ENCODE peak calls at places on chromosomes 3 and 15, in ten cellular contexts. One of them, this sample, is unnamed.

GRCh38 chr15:42413914-42414313 is 54.6 kb downstream of the CAPN3 start:
- ATAC-seq in omental fat pad: no peak
- ATAC-seq in SK-N-SH treated with all-trans-retinoic acid at 6 μM for 48 hours: no peak
- ATAC-seq in activated naive CD8-positive, alpha-beta T cell treated with anti-CD3 and anti-CD28 coated beads, Interleukin-2, amount 10 ng/mL, durations not matched to agents 7 days and 5 days: no peak
- ATAC-seq in CD4-positive, alpha-beta T cell: no peak
- ATAC-seq in activated T-helper 17 cell treated with anti-CD3 and anti-CD28 coated beads, Interleukin-2, amount 50 U/mL, for 72 hours: no peak
- ATAC-seq in HCT116: no peak
- ATAC-seq in naive thymus-derived CD8-positive, alpha-beta T cell: no peak
- ATAC-seq in naive thymus-derived CD4-positive, alpha-beta T cell: no peak
- ATAC-seq in activated CD4-positive, alpha-beta T cell treated with anti-CD3 and anti-CD28 coated beads for 36 hours: no peak
- ATAC-seq in this sample: no peak

GRCh38 chr3:166303685-166304084 is 466.5 kb upstream of the BCHE start:
- ATAC-seq in naive thymus-derived CD4-positive, alpha-beta T cell: no peak
- ATAC-seq in activated CD4-positive, alpha-beta T cell treated with anti-CD3 and anti-CD28 coated beads for 36 hours: no peak
- ATAC-seq in activated T-helper 17 cell treated with anti-CD3 and anti-CD28 coated beads, Interleukin-2, amount 50 U/mL, for 72 hours: no peak
- ATAC-seq in naive thymus-derived CD8-positive, alpha-beta T cell: no peak
- ATAC-seq in CD4-positive, alpha-beta T cell: no peak
- ATAC-seq in SK-N-SH treated with all-trans-retinoic acid at 6 μM for 48 hours: no peak
- ATAC-seq in activated naive CD8-positive, alpha-beta T cell treated with anti-CD3 and anti-CD28 coated beads, Interleukin-2, amount 10 ng/mL, durations not matched to agents 7 days and 5 days: no peak
- ATAC-seq in HCT116: no peak
- ATAC-seq in omental fat pad: no peak
- ATAC-seq in this sample: no peak

GRCh38 chr15:56963719-56964118 is 45.3 kb downstream of the TCF12 start:
- ATAC-seq in activated T-helper 17 cell treated with anti-CD3 and anti-CD28 coated beads, Interleukin-2, amount 50 U/mL, for 72 hours: no peak
- ATAC-seq in HCT116: no peak
- ATAC-seq in activated naive CD8-positive, alpha-beta T cell treated with anti-CD3 and anti-CD28 coated beads, Interleukin-2, amount 10 ng/mL, durations not matched to agents 7 days and 5 days: no peak
- ATAC-seq in naive thymus-derived CD4-positive, alpha-beta T cell: peak; percentile 63
- ATAC-seq in SK-N-SH treated with all-trans-retinoic acid at 6 μM for 48 hours: peak; percentile 32
- ATAC-seq in activated CD4-positive, alpha-beta T cell treated with anti-CD3 and anti-CD28 coated beads for 36 hours: no peak
- ATAC-seq in naive thymus-derived CD8-positive, alpha-beta T cell: peak; percentile 78
- ATAC-seq in omental fat pad: no peak
- ATAC-seq in CD4-positive, alpha-beta T cell: peak; percentile 74
- ATAC-seq in this sample: no peak

GRCh38 chr15:64875641-64876223 is 34.0 kb downstream of the PLEKHO2 start:
- ATAC-seq in naive thymus-derived CD4-positive, alpha-beta T cell: no peak
- ATAC-seq in CD4-positive, alpha-beta T cell: no peak
- ATAC-seq in activated CD4-positive, alpha-beta T cell treated with anti-CD3 and anti-CD28 coated beads for 36 hours: no peak
- ATAC-seq in omental fat pad: no peak
- ATAC-seq in HCT116: no peak
- ATAC-seq in naive thymus-derived CD8-positive, alpha-beta T cell: no peak
- ATAC-seq in activated T-helper 17 cell treated with anti-CD3 and anti-CD28 coated beads, Interleukin-2, amount 50 U/mL, for 72 hours: peak; percentile 12
- ATAC-seq in activated naive CD8-positive, alpha-beta T cell treated with anti-CD3 and anti-CD28 coated beads, Interleukin-2, amount 10 ng/mL, durations not matched to agents 7 days and 5 days: no peak
- ATAC-seq in SK-N-SH treated with all-trans-retinoic acid at 6 μM for 48 hours: peak; percentile 30
- ATAC-seq in this sample: no peak

GRCh38 chr3:122920986-122921385 is 106.6 kb downstream of the SEMA5B start:
- ATAC-seq in omental fat pad: no peak
- ATAC-seq in activated T-helper 17 cell treated with anti-CD3 and anti-CD28 coated beads, Interleukin-2, amount 50 U/mL, for 72 hours: no peak
- ATAC-seq in CD4-positive, alpha-beta T cell: no peak
- ATAC-seq in HCT116: no peak
- ATAC-seq in activated naive CD8-positive, alpha-beta T cell treated with anti-CD3 and anti-CD28 coated beads, Interleukin-2, amount 10 ng/mL, durations not matched to agents 7 days and 5 days: no peak
- ATAC-seq in naive thymus-derived CD4-positive, alpha-beta T cell: no peak
- ATAC-seq in activated CD4-positive, alpha-beta T cell treated with anti-CD3 and anti-CD28 coated beads for 36 hours: no peak
- ATAC-seq in SK-N-SH treated with all-trans-retinoic acid at 6 μM for 48 hours: no peak
- ATAC-seq in naive thymus-derived CD8-positive, alpha-beta T cell: no peak
- ATAC-seq in this sample: no peak

GRCh38 chr3:148606979-148607378 is 90.7 kb upstream of the AGTR1 start:
- ATAC-seq in SK-N-SH treated with all-trans-retinoic acid at 6 μM for 48 hours: no peak
- ATAC-seq in CD4-positive, alpha-beta T cell: no peak
- ATAC-seq in activated naive CD8-positive, alpha-beta T cell treated with anti-CD3 and anti-CD28 coated beads, Interleukin-2, amount 10 ng/mL, durations not matched to agents 7 days and 5 days: no peak
- ATAC-seq in activated CD4-positive, alpha-beta T cell treated with anti-CD3 and anti-CD28 coated beads for 36 hours: no peak
- ATAC-seq in naive thymus-derived CD8-positive, alpha-beta T cell: no peak
- ATAC-seq in activated T-helper 17 cell treated with anti-CD3 and anti-CD28 coated beads, Interleukin-2, amount 50 U/mL, for 72 hours: no peak
- ATAC-seq in omental fat pad: peak; percentile 64
- ATAC-seq in naive thymus-derived CD4-positive, alpha-beta T cell: no peak
- ATAC-seq in HCT116: no peak
- ATAC-seq in this sample: peak; percentile 94

GRCh38 chr15:91874992-91875651 is 21.6 kb downstream of the SLCO3A1 start:
- ATAC-seq in SK-N-SH treated with all-trans-retinoic acid at 6 μM for 48 hours: no peak
- ATAC-seq in HCT116: no peak
- ATAC-seq in activated T-helper 17 cell treated with anti-CD3 and anti-CD28 coated beads, Interleukin-2, amount 50 U/mL, for 72 hours: peak; percentile 35
- ATAC-seq in CD4-positive, alpha-beta T cell: no peak
- ATAC-seq in naive thymus-derived CD8-positive, alpha-beta T cell: no peak
- ATAC-seq in activated CD4-positive, alpha-beta T cell treated with anti-CD3 and anti-CD28 coated beads for 36 hours: peak; percentile 53
- ATAC-seq in activated naive CD8-positive, alpha-beta T cell treated with anti-CD3 and anti-CD28 coated beads, Interleukin-2, amount 10 ng/mL, durations not matched to agents 7 days and 5 days: no peak
- ATAC-seq in omental fat pad: peak; percentile 91
- ATAC-seq in naive thymus-derived CD4-positive, alpha-beta T cell: no peak
- ATAC-seq in this sample: no peak

GRCh38 chr3:156554515-156554841 is 439 bp downstream of the SSR3 start:
- ATAC-seq in activated CD4-positive, alpha-beta T cell treated with anti-CD3 and anti-CD28 coated beads for 36 hours: no peak
- ATAC-seq in CD4-positive, alpha-beta T cell: peak; percentile 18
- ATAC-seq in naive thymus-derived CD4-positive, alpha-beta T cell: no peak
- ATAC-seq in activated T-helper 17 cell treated with anti-CD3 and anti-CD28 coated beads, Interleukin-2, amount 50 U/mL, for 72 hours: no peak
- ATAC-seq in HCT116: peak; percentile 30
- ATAC-seq in activated naive CD8-positive, alpha-beta T cell treated with anti-CD3 and anti-CD28 coated beads, Interleukin-2, amount 10 ng/mL, durations not matched to agents 7 days and 5 days: no peak
- ATAC-seq in SK-N-SH treated with all-trans-retinoic acid at 6 μM for 48 hours: peak; percentile 8
- ATAC-seq in naive thymus-derived CD8-positive, alpha-beta T cell: no peak
- ATAC-seq in omental fat pad: peak; percentile 15
- ATAC-seq in this sample: no peak

GRCh38 chr3:150736903-150737832 is 25.8 kb downstream of the SIAH2 start:
- ATAC-seq in activated CD4-positive, alpha-beta T cell treated with anti-CD3 and anti-CD28 coated beads for 36 hours: no peak
- ATAC-seq in activated naive CD8-positive, alpha-beta T cell treated with anti-CD3 and anti-CD28 coated beads, Interleukin-2, amount 10 ng/mL, durations not matched to agents 7 days and 5 days: no peak
- ATAC-seq in HCT116: no peak
- ATAC-seq in naive thymus-derived CD8-positive, alpha-beta T cell: peak; percentile 62
- ATAC-seq in SK-N-SH treated with all-trans-retinoic acid at 6 μM for 48 hours: no peak
- ATAC-seq in CD4-positive, alpha-beta T cell: peak; percentile 80
- ATAC-seq in activated T-helper 17 cell treated with anti-CD3 and anti-CD28 coated beads, Interleukin-2, amount 50 U/mL, for 72 hours: no peak
- ATAC-seq in omental fat pad: no peak
- ATAC-seq in naive thymus-derived CD4-positive, alpha-beta T cell: peak; percentile 65
- ATAC-seq in this sample: no peak

This sample was measured in gastroesophageal sphincter.